ENCODE peak calls at places on chromosomes 11 and 22, in nine cellular contexts. I is pancreas, V is astrocyte of the spinal cord, Y is fibroblast of mammary gland, J is uterus, A is skeletal muscle cell, N is BJ, K is brain microvascular endothelial cell, R is K562. E is an unnamed sample.
A peak's percentile ranks its signal among the peaks of the same experiment; 100 is the strongest.

GRCh38 chr22:27170491-27170890 is 513.1 kb downstream of the MIAT start:
- DNase-seq in I (no peak), V (peak; percentile 85), Y (peak; percentile 94), J (peak; percentile 54), A (peak; percentile 90), N (no peak), K (peak; percentile 66), R (no peak), E (peak; percentile 60)

GRCh38 chr22:23804781-23805291 is 18.1 kb downstream of the SMARCB1 start:
- DNase-seq in I (no peak), V (no peak), Y (no peak), J (no peak), A (no peak), N (no peak), K (no peak), R (no peak), E (no peak)

GRCh38 chr11:113104390-113105251 is 143.4 kb downstream of the NCAM1 start:
- DNase-seq in I (no peak), V (no peak), Y (no peak), J (no peak), A (no peak), N (no peak), K (no peak), R (no peak), E (no peak)

GRCh38 chr11:120720760-120721159 is 209.2 kb downstream of the GRIK4 start:
- DNase-seq in I (no peak), V (no peak), Y (no peak), J (no peak), A (no peak), N (no peak), K (no peak), R (no peak), E (no peak)

GRCh38 chr22:36528336-36528735 is 630 bp downstream of the EIF3D start:
- DNase-seq in I (no peak), V (peak; percentile 5), Y (peak; percentile 26), J (no peak), A (no peak), N (no peak), K (no peak), R (peak; percentile 40), E (no peak)

GRCh38 chr22:39094717-39095389 is 2.2 kb upstream of the APOBEC3H start:
- DNase-seq in I (no peak), V (no peak), Y (no peak), J (no peak), A (no peak), N (no peak), K (no peak), R (no peak), E (no peak)

GRCh38 chr11:121652982-121653381 is 200.2 kb upstream of the SORL1-AS1 start:
- DNase-seq in I (no peak), V (peak; percentile 40), Y (peak; percentile 49), J (no peak), A (no peak), N (no peak), K (no peak), R (peak; percentile 13), E (no peak)

GRCh38 chr22:19178065-19178658 is 374 bp downstream of the SLC25A1 start:
- DNase-seq in I (peak; percentile 48), V (peak; percentile 30), Y (peak; percentile 11), J (peak; percentile 46), A (no peak), N (no peak), K (no peak), R (peak; percentile 98), E (no peak)

GRCh38 chr11:116404143-116404800 is 368.5 kb downstream of the BUD13 start:
- DNase-seq in I (no peak), V (no peak), Y (no peak), J (no peak), A (no peak), N (no peak), K (no peak), R (no peak), E (no peak)

GRCh38 chr22:28813772-28814518 is 13.6 kb upstream of the XBP1 start:
- DNase-seq in I (peak; percentile 89), V (no peak), Y (no peak), J (peak; percentile 56), A (no peak), N (no peak), K (no peak), R (no peak), E (no peak)

DNA sequence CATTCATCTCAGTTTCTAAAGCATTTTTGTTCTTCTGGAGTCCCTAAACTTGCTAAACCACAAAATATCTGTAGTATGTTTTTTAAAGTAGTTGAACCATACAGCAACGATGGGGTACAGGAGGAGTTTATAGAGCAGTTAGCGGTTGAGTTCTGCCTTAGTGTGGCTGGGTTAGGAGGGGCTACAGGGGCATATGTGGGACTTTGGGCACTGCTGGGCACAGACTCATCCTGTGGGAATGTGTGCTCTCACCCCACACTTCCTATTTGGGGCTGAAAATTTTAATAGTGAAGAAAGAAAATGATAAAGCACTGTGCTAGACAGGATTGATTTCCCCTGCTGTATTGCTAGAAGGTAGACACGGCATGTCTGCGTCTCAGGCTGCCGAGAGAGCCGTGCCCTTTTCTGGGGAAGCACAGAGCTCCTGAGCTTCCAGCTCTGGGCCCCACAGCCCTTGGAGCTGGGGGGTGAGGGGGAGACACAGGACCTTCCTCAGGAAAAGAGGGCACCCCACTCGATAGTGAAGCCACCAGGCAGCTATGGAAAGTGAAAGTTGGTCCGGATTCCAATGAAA is 81.3 kb upstream of the PPARA start:
- DNase-seq in I (peak; percentile 38), V (peak; percentile 85), Y (peak; percentile 86), J (peak; percentile 43), A (no peak), N (peak; percentile 87), K (no peak), R (no peak), E (peak; percentile 51)
- H3K4me3 ChIP-seq in I (no peak overlapping the region), V (peak overlapping the region; percentile 66), Y (peak overlapping the region; percentile 70), J (peak overlapping the region; percentile 99), A (peak overlapping the region; percentile 67), N (peak overlapping the region; percentile 57), K (peak overlapping the region; percentile 69), R (peak overlapping the region; percentile 26), E (peak overlapping the region; percentile 77)

DNA sequence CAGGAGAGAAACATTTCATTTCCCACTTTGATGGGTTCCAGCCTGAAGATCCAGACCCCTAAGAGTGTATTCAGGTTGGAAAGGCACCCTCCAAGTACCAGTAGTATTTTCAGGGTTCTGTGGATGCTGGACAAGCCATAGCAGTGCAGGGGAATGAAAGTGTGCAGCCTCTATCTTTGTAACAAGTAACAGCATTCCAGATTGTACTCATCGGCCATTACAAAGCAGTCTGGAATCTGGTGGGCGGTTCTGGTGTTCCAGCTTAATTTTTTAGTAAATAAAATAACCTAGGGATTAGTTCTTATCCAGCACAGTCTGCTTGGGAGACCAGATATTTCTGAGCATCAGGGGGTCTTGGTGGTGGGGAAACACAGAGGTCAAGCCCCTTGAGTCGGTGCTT is 22.6 kb downstream of the APLNR start:
- DNase-seq in I (no peak), V (peak; percentile 74), Y (peak; percentile 81), J (peak; percentile 46), A (peak; percentile 57), N (peak; percentile 45), K (peak; percentile 83), R (no peak), E (peak; percentile 28)
- H3K4me3 ChIP-seq in I (no peak overlapping the region), V (no peak overlapping the region), Y (no peak overlapping the region), J (no peak overlapping the region), A (no peak overlapping the region), N (no peak overlapping the region), K (no peak overlapping the region), R (no peak overlapping the region), E (no peak overlapping the region)

GRCh38 chr11:1573077-1573846 is 1.2 kb upstream of the DUSP8 start:
- DNase-seq in I (peak; percentile 66), V (no peak), Y (no peak), J (no peak), A (no peak), N (no peak), K (no peak), R (peak; percentile 21), E (no peak)

GRCh38 chr11:1576825-1577224 is 4.8 kb upstream of the DUSP8 start:
- DNase-seq in I (no peak), V (no peak), Y (no peak), J (no peak), A (no peak), N (no peak), K (no peak), R (no peak), E (no peak)

GRCh38 chr11:1573847-1574255 is 1.8 kb upstream of the DUSP8 start:
- DNase-seq in I (peak; percentile 90), V (no peak), Y (no peak), J (peak; percentile 30), A (no peak), N (no peak), K (no peak), R (peak; percentile 5), E (no peak)

GRCh38 chr11:1572200-1573076 is at the start of gene DUSP8:
- DNase-seq in I (peak; percentile 91), V (peak; percentile 82), Y (peak; percentile 61), J (peak; percentile 91), A (peak; percentile 25), N (no peak), K (peak; percentile 77), R (peak; percentile 99), E (peak; percentile 34)

DNA sequence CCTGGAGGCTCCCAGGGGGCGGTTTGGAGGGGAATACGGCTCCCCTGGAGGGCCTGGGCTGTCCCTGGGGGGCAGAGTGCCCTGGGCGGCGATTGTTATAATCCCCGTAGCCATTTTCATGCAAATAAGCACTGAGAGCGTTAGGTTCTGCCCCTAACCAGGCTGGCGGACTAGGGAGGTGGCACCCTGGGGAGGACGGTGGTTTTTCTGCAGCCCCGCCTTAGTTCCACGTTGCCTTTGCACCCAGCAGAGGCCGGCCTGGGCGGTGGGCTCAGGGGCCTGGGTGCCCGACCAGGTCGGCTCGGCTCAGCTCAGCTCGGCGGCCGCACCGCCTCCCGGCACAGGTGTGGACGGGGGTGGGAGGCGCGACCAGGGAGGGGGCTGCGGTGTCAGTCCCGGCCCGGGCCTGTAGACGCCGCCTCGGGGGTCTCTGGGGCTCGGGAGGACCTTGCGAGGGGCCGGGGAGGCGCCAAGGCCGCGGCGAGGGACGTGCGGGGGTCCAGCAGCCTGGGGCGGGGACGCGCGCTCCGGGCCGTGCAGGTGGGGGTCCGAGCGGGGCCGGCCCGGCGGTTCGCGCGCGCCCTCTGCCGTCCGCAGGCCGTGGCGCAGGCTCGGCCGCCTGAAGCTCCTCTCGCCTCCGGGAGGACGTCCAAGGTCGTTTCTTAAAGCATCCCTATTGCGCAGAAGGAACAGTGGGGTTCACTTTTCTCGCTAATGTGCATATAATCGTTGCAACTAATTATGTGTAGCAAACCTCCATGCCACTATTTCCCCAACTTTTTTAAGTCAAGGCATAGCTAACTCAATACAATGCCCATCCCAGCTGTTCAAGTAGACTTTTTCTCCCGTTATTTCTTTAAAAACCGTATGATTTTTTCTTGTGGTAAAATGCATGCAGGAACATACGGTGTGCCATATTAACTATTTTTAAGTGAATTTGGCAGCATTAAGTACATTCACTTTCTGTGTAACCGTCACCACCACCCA is 2.5 kb upstream of the DUSP8 start:
- DNase-seq in I (no peak), V (no peak), Y (peak; percentile 17), J (peak; percentile 59), A (no peak), N (no peak), K (no peak), R (peak; percentile 86), E (no peak)
- H3K4me3 ChIP-seq in I (peak overlapping the region; percentile 16), V (no peak overlapping the region), Y (no peak overlapping the region), J (peak overlapping the region; percentile 33), A (no peak overlapping the region), N (peak overlapping the region; percentile 17), K (no peak overlapping the region), R (no peak overlapping the region), E (peak overlapping the region; percentile 67)

GRCh38 chr11:88327061-88327460 is 10.5 kb downstream of the CTSC start:
- DNase-seq in I (no peak), V (no peak), Y (no peak), J (no peak), A (no peak), N (no peak), K (no peak), R (no peak), E (no peak)
- H3K4me3 ChIP-seq in I (no peak overlapping the region), V (no peak overlapping the region), Y (no peak overlapping the region), J (no peak overlapping the region), A (no peak overlapping the region), N (no peak overlapping the region), K (no peak overlapping the region), R (no peak overlapping the region), E (no peak overlapping the region)